ENCODE peak calls at places on chromosomes 6 and 20, in four cellular contexts. B is lower leg skin; V is memory B cell; Y is stimulated activated naive CD4-positive, alpha-beta T cell. H is an unnamed sample.

GRCh38 chr6:108961077-108961476 is 112.9 kb downstream of the ARMC2 start:
- DNase-seq in B (no peak), V (no peak), Y (no peak), H (no peak)

GRCh38 chr20:54292186-54292585 is 84.3 kb downstream of the PFDN4 start:
- DNase-seq in B (no peak), V (no peak), Y (no peak), H (no peak)

GRCh38 chr20:37873909-37874308 is 29.0 kb upstream of the VSTM2L start:
- DNase-seq in V (no peak), Y (no peak), B (no peak), H (no peak)

GRCh38 chr20:25067102-25067987 is 9.4 kb upstream of the ACSS1 start:
- DNase-seq in Y (no peak), V (no peak), B (peak), H (no peak)

GRCh38 chr6:169779896-169780295 is 28.5 kb downstream of the ERMARD start:
- DNase-seq in Y (no peak), B (no peak), V (no peak), H (no peak)

GRCh38 chr6:56863366-56863765 is 91.5 kb upstream of the BEND6 start:
- DNase-seq in B (no peak), Y (no peak), V (no peak), H (no peak)

GRCh38 chr6:11392778-11393507 is 144.6 kb upstream of the TMEM170B start:
- DNase-seq in B (peak), V (no peak), Y (no peak), H (no peak)

GRCh38 chr6:48388045-48388444 is 277.0 kb upstream of the PTCHD4 start:
- DNase-seq in B (no peak), V (no peak), Y (no peak), H (no peak)

GRCh38 chr6:163943647-163944395 is 529.3 kb downstream of the QKI start:
- DNase-seq in B (peak), V (no peak), Y (no peak), H (no peak)

GRCh38 chr6:31702819-31703716 is at the start of gene ABHD16A:
- DNase-seq in B (peak), Y (peak), V (peak), H (peak)

GRCh38 chr20:57502331-57502700 is 22.6 kb downstream of the CTCFL start:
- DNase-seq in V (no peak), B (peak), Y (no peak), H (no peak)

GRCh38 chr20:64201653-64202052 is 37.4 kb downstream of the MYT1 start:
- DNase-seq in Y (no peak), B (no peak), V (no peak), H (no peak)

GRCh38 chr6:75791881-75792280 is 42.8 kb downstream of the MYO6 start:
- DNase-seq in B (no peak), V (no peak), Y (no peak), H (no peak)

GRCh38 chr20:54355631-54356280 is 119.6 kb upstream of the DOK5 start:
- DNase-seq in B (no peak), Y (no peak), V (no peak), H (no peak)

GRCh38 chr20:23205656-23206055 is 119.5 kb upstream of the CD93 start:
- DNase-seq in B (peak), Y (no peak), V (no peak), H (no peak)

GRCh38 chr6:13764996-13765395 is 49.4 kb downstream of the MCUR1 start:
- DNase-seq in B (no peak), Y (no peak), V (no peak), H (no peak)

GRCh38 chr6:150395388-150396009 is 26.7 kb downstream of the IYD start:
- DNase-seq in B (no peak), Y (peak), V (peak), H (peak)

GRCh38 chr20:52313335-52313963 is 121.9 kb upstream of the ZFP64 start:
- DNase-seq in B (no peak), V (no peak), Y (no peak), H (no peak)

GRCh38 chr20:53162251-53162835 is 190.2 kb downstream of the TSHZ2 start:
- DNase-seq in V (no peak), B (no peak), Y (no peak), H (no peak)

GRCh38 chr20:52219441-52219840 is 27.9 kb upstream of the ZFP64 start:
- DNase-seq in V (no peak), B (no peak), Y (no peak), H (no peak)

GRCh38 chr20:17895641-17896246 is 72.8 kb downstream of the SNX5 start:
- DNase-seq in V (peak), Y (no peak), B (peak), H (no peak)

H was measured in GM18507.